ENCODE peak calls at places on chromosomes 16 and 17, in nine cellular contexts. C is neural progenitor cell, J is T-helper 2 cell, A is substantia nigra, R is GM19239, F is hippocampal formation, O is AG08395, Q is fibroblast of lung, N is activated T-cell treated with anti-CD3 and anti-CD28 coated beads for 1 hour. U is an unnamed sample.

GRCh38 chr17:69059458-69060205 is 1.1 kb downstream of the ABCA9 start:
- DNase-seq in N (no peak), F (no peak), A (no peak), R (no peak), O (no peak), Q (no peak), J (no peak), C (no peak), U (no peak)

GRCh38 chr17:78377858-78378224 is 608 bp upstream of the PGS1 start:
- DNase-seq in C (peak), N (no peak), A (no peak), R (no peak), J (no peak), O (no peak), F (no peak), Q (no peak), U (no peak)

GRCh38 chr16:16158741-16159374 is 64.4 kb downstream of the ABCC6 start:
- DNase-seq in C (no peak), O (no peak), A (no peak), F (no peak), N (no peak), R (no peak), Q (peak), J (no peak), U (no peak)

GRCh38 chr16:8763083-8763482 is 34.4 kb downstream of the TMEM186 start:
- DNase-seq in N (no peak), Q (no peak), A (no peak), R (no peak), O (no peak), F (no peak), J (no peak), C (no peak), U (no peak)

GRCh38 chr16:53129281-53130192 is 74.7 kb downstream of the CHD9 start:
- DNase-seq in R (no peak), C (no peak), Q (peak), A (no peak), J (no peak), N (no peak), O (no peak), F (no peak), U (no peak)

GRCh38 chr17:82302991-82303943 is 14.1 kb downstream of the CD7 start:
- DNase-seq in F (no peak), J (peak), N (no peak), Q (no peak), A (no peak), C (no peak), R (no peak), O (no peak), U (no peak)

GRCh38 chr17:49986396-49987289 is 8.4 kb downstream of the DLX3 start:
- DNase-seq in R (no peak), F (no peak), N (no peak), C (no peak), Q (no peak), J (no peak), O (no peak), A (no peak), U (no peak)

GRCh38 chr16:92431-93339 is 14.7 kb downstream of the MPG start:
- DNase-seq in F (no peak), O (no peak), N (no peak), J (no peak), R (no peak), C (no peak), A (no peak), Q (no peak), U (no peak)

GRCh38 chr16:27225536-27226360 is 22.4 kb downstream of the KDM8 start:
- DNase-seq in A (no peak), O (no peak), J (no peak), Q (no peak), C (no peak), R (no peak), N (no peak), F (no peak), U (no peak)

GRCh38 chr17:4719684-4720221 is 9.3 kb downstream of the ARRB2 start:
- DNase-seq in N (no peak), O (no peak), R (no peak), J (no peak), A (no peak), F (no peak), Q (no peak), C (no peak), U (peak)

GRCh38 chr17:58575511-58575910 is 61.1 kb upstream of the MTMR4 start:
- DNase-seq in C (no peak), F (no peak), O (peak), A (no peak), Q (peak), N (no peak), J (no peak), R (no peak), U (peak)

GRCh38 chr17:81084691-81085419 is 49.9 kb downstream of the BAIAP2 start:
- DNase-seq in F (peak), O (no peak), A (peak), N (no peak), C (no peak), Q (no peak), R (no peak), J (no peak), U (no peak)

GRCh38 chr17:7295230-7296180 is 1.1 kb upstream of the YBX2 start:
- DNase-seq in C (peak), N (no peak), Q (no peak), F (no peak), A (no peak), R (no peak), J (no peak), O (no peak), U (no peak)

GRCh38 chr16:87196229-87196628 is 121.0 kb downstream of the C16orf95 start:
- DNase-seq in N (no peak), C (no peak), J (no peak), A (no peak), F (no peak), R (no peak), Q (no peak), O (no peak), U (no peak)

GRCh38 chr17:79952265-79952877 is 83.3 kb downstream of the TBC1D16 start:
- DNase-seq in A (no peak), R (peak), C (no peak), F (no peak), Q (no peak), J (no peak), O (no peak), N (no peak), U (no peak)

GRCh38 chr17:82301916-82302497 is 15.4 kb downstream of the CD7 start:
- DNase-seq in R (no peak), F (no peak), N (peak), Q (no peak), O (no peak), C (no peak), A (no peak), J (no peak), U (no peak)

GRCh38 chr17:62562656-62563055 is 64.8 kb upstream of the MRC2 start:
- DNase-seq in A (no peak), N (no peak), R (no peak), C (no peak), J (no peak), O (peak), F (no peak), Q (peak), U (peak)

GRCh38 chr16:84223456-84223855 is 16.4 kb downstream of the KCNG4 start:
- DNase-seq in R (no peak), C (no peak), F (no peak), N (no peak), A (no peak), O (no peak), J (no peak), Q (no peak), U (no peak)

GRCh38 chr17:81116704-81117103 is 48.6 kb upstream of the PVALEF start:
- DNase-seq in A (no peak), C (no peak), O (no peak), R (no peak), F (no peak), J (no peak), Q (no peak), N (no peak), U (no peak)

GRCh38 chr17:79002796-79003593 is 6.6 kb downstream of the CANT1 start:
- DNase-seq in A (no peak), O (no peak), F (no peak), N (no peak), C (no peak), R (no peak), Q (no peak), J (no peak), U (no peak)

GRCh38 chr16:9012848-9013507 is 49.3 kb upstream of the USP7 start:
- DNase-seq in A (no peak), O (no peak), F (no peak), Q (peak), N (no peak), C (peak), R (no peak), J (no peak), U (peak)

GRCh38 chr16:81198635-81199034 is 39.9 kb upstream of the BCO1 start:
- DNase-seq in J (no peak), C (no peak), R (no peak), F (no peak), O (no peak), A (no peak), N (no peak), Q (peak), U (no peak)